ENCODE peak calls at places on chromosomes 7 and 10, in ten cellular contexts. Z, U, H, D, G, X, Y, E, I and F are unnamed samples.

GRCh38 chr10:100899181-100899580 is 13.6 kb upstream of the SLF2 start:
- DNase-seq in H (no peak), X (no peak), E (no peak), U (no peak), Z (no peak), Y (no peak), G (no peak), D (no peak), I (no peak), F (no peak)

GRCh38 chr7:96747413-96747940 is 37.8 kb upstream of the SEM1 start:
- DNase-seq in X (no peak), Y (no peak), D (no peak), E (no peak), Z (no peak), I (no peak), H (peak), U (no peak), G (no peak), F (no peak)

GRCh38 chr10:14585287-14586193 is 189.2 kb downstream of the FAM107B start:
- DNase-seq in I (no peak), D (no peak), X (no peak), Y (no peak), G (no peak), H (no peak), U (no peak), E (no peak), Z (no peak), F (no peak)

GRCh38 chr7:408651-409343 is 110.8 kb downstream of the PDGFA start:
- DNase-seq in I (no peak), D (no peak), E (no peak), H (no peak), Y (no peak), U (no peak), X (no peak), Z (no peak), G (no peak), F (no peak)

GRCh38 chr10:58723977-58724376 is 211.3 kb downstream of the BICC1 start:
- DNase-seq in G (no peak), D (no peak), I (no peak), Z (peak), U (no peak), X (no peak), E (no peak), Y (no peak), H (no peak), F (no peak)

GRCh38 chr7:116269466-116269865 is 59.1 kb downstream of the TES start:
- DNase-seq in G (no peak), U (no peak), I (no peak), Z (no peak), X (no peak), Y (no peak), H (no peak), E (no peak), D (no peak), F (no peak)

GRCh38 chr7:99106869-99107268 is 37.0 kb downstream of the SMURF1 start:
- DNase-seq in Y (no peak), U (no peak), E (no peak), I (no peak), G (no peak), D (no peak), Z (no peak), X (no peak), H (no peak), F (no peak)

GRCh38 chr7:104584620-104585019 is 256.2 kb downstream of the LHFPL3 start:
- DNase-seq in H (no peak), X (no peak), Y (no peak), E (no peak), D (no peak), G (no peak), Z (no peak), I (no peak), U (no peak), F (no peak)

GRCh38 chr7:130365511-130366441 is 14.5 kb upstream of the CPA1 start:
- DNase-seq in Y (no peak), H (no peak), X (peak), G (no peak), U (no peak), D (no peak), Z (peak), I (no peak), E (peak), F (peak)

GRCh38 chr10:8913720-8914119 is 859.2 kb downstream of the GATA3 start:
- DNase-seq in I (no peak), E (no peak), U (no peak), Y (no peak), D (no peak), Z (no peak), X (no peak), H (no peak), G (no peak), F (no peak)

GRCh38 chr10:77798940-77799339 is 127.6 kb downstream of the DLG5 start:
- DNase-seq in X (no peak), U (no peak), G (no peak), H (no peak), D (no peak), E (no peak), Z (no peak), Y (no peak), I (no peak), F (no peak)

GRCh38 chr7:84277628-84278224 is 83.1 kb upstream of the SEMA3A start:
- DNase-seq in I (no peak), Z (no peak), Y (no peak), E (no peak), U (no peak), X (no peak), G (no peak), D (no peak), H (no peak), F (no peak)

GRCh38 chr7:149196151-149196704 is 882 bp downstream of the ZNF282 start:
- DNase-seq in G (no peak), E (no peak), D (peak), X (no peak), Z (peak), Y (no peak), U (no peak), I (no peak), H (no peak), F (no peak)

GRCh38 chr7:24340727-24341126 is 56.7 kb downstream of the NPY start:
- DNase-seq in Z (no peak), I (no peak), D (no peak), H (no peak), U (no peak), G (no peak), X (no peak), E (no peak), Y (no peak), F (no peak)

GRCh38 chr7:21099432-21099831 is 312.7 kb upstream of the SP8 start:
- DNase-seq in I (no peak), E (no peak), U (no peak), X (no peak), D (no peak), Y (no peak), Z (no peak), H (no peak), G (no peak), F (no peak)

GRCh38 chr7:28812641-28813040 is 145.5 kb downstream of the TRIL start:
- DNase-seq in H (peak), D (no peak), I (no peak), X (no peak), Z (no peak), G (no peak), U (no peak), E (no peak), Y (no peak), F (no peak)

GRCh38 chr7:124791426-124791825 is 25.8 kb upstream of the GPR37 start:
- DNase-seq in U (no peak), G (no peak), I (no peak), Z (no peak), Y (no peak), X (no peak), D (no peak), H (no peak), E (no peak), F (no peak)

GRCh38 chr7:140209866-140210609 is 33.3 kb upstream of the KDM7A start:
- DNase-seq in G (no peak), H (no peak), Z (no peak), X (no peak), D (peak), I (no peak), U (no peak), Y (no peak), E (no peak), F (no peak)

GRCh38 chr10:89662596-89662995 is 17.6 kb upstream of the PANK1 start:
- DNase-seq in D (no peak), G (no peak), I (no peak), Z (no peak), X (no peak), H (no peak), Y (no peak), E (no peak), U (no peak), F (no peak)

DNA sequence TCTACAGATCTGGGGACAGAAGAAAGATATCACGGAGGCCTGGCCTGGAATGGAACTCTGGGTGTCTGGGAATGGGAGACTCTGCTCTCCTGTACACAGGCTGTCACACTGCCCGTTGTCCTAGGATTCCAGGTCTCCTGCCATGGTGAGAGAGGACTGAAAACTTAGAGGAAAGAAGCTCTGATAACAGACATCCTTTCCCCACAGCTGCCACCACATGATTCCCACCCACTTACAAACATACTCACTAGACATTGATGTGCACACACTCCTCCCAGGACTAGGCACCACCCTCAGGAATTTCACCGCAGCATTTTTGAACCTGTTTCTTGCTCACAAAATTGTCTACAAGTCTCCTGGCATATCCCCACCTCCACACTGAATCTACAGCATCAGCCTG is 5.7 kb downstream of the ZNF92 start:
- DNase-seq in Y (no peak), E (no peak), D (no peak), X (no peak), G (no peak), H (no peak), Z (peak), U (no peak), I (no peak), F (no peak)
- H3K4me3 ChIP-seq in Y (no peak), E (no peak), D (no peak), X (no peak), G (no peak), H (no peak), Z (no peak), U (no peak), I (no peak), F (no peak)

GRCh38 chr7:30931927-30932540 is 20.4 kb downstream of the AQP1 start:
- DNase-seq in E (no peak), H (no peak), Z (no peak), I (no peak), G (no peak), U (no peak), D (peak), X (no peak), Y (no peak), F (peak)

GRCh38 chr7:30932562-30932961 is 20.9 kb downstream of the AQP1 start:
- DNase-seq in I (no peak), D (peak), Z (no peak), U (no peak), G (no peak), H (no peak), X (no peak), E (no peak), Y (no peak), F (peak)

GRCh38 chr7:30934732-30935568 is 23.3 kb downstream of the AQP1 start:
- DNase-seq in H (no peak), G (no peak), Y (no peak), E (no peak), X (no peak), D (peak), Z (no peak), U (no peak), I (no peak), F (no peak)

GRCh38 chr7:30934225-30934624 is 22.6 kb downstream of the AQP1 start:
- DNase-seq in U (no peak), D (no peak), Y (no peak), I (no peak), G (no peak), H (no peak), E (no peak), Z (no peak), X (no peak), F (no peak)

DNA sequence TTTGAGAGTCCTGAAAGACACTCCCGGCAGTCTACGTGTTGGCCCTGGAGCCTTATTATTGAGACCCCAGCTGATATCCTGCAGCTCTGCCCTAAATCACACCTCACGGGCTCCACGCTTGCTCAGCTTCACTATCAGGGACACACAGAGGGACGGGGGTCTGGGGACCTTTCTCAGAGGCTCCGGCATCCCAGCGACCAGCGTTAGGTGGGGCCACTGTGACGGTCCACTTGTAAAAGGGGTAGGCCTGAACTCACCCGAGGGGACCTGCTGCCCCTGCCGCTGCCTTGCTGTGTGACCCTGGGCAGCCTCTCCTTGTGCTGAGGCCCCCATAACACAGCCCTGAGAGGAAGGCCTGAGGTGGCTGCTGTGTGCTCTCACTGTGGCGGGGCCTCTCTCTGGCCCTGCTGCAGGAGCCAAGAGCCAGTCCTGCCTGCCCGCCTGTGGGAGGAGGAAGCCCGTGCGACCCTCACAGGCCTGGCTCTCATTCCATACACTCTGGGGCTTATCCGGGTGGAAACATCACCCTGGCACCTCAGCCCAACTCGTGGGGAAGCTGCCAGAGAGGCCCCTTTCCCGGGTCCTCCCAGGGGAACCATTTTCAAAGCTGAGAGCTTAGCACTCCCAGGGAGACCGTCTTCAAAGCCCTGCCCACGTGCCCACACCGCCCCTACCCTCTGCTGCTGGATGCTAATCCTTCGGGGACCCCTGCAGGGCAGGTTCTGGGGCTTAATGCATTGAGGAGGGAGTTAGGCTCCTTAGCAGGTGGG is 21.7 kb downstream of the AQP1 start:
- DNase-seq in Y (no peak), I (no peak), E (no peak), Z (no peak), D (peak), H (no peak), X (no peak), G (no peak), U (no peak), F (peak)
- H3K4me3 ChIP-seq in Y (no peak), I (no peak), E (no peak), Z (no peak), D (no peak), H (no peak), X (no peak), G (no peak), U (no peak), F (no peak)

GRCh38 chr7:87129332-87129731 is 22.9 kb upstream of the DMTF1 start:
- DNase-seq in I (no peak), G (no peak), X (no peak), E (no peak), U (no peak), Z (no peak), H (no peak), D (no peak), Y (no peak), F (no peak)
- H3K4me3 ChIP-seq in I (no peak), G (no peak), X (no peak), E (no peak), U (no peak), Z (no peak), H (no peak), D (no peak), Y (no peak), F (no peak)

GRCh38 chr10:102870221-102870620 is 951 bp downstream of the AS3MT start:
- DNase-seq in D (no peak), H (no peak), E (no peak), Y (no peak), G (no peak), Z (no peak), U (no peak), X (no peak), I (no peak), F (no peak)
- H3K4me3 ChIP-seq in D (no peak), H (no peak), E (peak), Y (peak), G (no peak), Z (no peak), U (no peak), X (no peak), I (no peak), F (no peak)

GRCh38 chr7:1532456-1533254 is 2.2 kb downstream of the MAFK start:
- DNase-seq in U (peak), X (peak), I (peak), D (peak), Y (peak), Z (peak), G (peak), E (peak), H (peak), F (peak)
- H3K4me3 ChIP-seq in U (peak), X (peak), I (peak), D (peak), Y (peak), Z (peak), G (peak), E (peak), H (peak), F (peak)

DNA sequence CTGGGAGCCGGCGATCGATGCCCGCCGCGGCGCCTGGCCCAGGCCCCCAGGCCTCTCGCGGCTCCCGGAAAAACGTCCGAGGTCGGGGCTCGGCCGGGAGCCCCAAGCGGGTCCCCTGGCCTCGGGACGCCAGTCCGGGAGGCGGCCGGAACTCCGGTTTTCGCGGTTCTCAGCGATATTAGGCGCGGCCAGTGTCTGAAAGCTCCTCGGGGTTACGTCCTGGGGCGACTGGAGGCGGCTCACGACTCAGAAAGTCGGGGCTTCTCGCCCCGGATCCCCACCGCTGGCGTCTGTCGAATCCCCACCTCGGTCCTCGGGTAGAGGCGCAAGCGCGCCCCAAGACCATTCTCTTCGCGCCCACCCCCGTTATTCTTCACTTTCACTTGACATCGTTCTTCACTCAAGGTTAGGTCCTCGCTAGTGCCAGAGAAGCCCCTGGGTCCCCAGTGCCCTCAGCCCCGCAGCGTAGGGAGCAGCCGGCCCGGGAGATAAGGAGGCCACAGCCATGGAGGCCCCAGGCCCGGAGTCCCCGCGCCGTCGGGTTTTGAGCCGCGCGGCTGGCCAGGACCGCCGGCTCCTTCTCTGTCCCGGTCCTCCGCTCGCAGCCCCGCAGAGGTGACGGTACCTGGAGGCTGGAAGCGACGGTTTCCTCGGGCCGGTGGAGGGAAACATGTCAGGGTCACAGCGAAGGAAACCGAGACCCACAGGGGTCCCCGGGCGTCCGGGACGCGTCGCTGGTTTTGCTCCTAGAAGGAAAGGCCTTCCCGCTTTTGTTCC is 35.2 kb upstream of the EBLN1 start:
- DNase-seq in U (no peak), I (no peak), Z (no peak), G (no peak), D (peak), E (peak), X (no peak), Y (peak), H (no peak), F (peak)
- H3K4me3 ChIP-seq in U (peak), I (peak), Z (peak), G (peak), D (peak), E (peak), X (peak), Y (peak), H (no peak), F (peak)

DNA sequence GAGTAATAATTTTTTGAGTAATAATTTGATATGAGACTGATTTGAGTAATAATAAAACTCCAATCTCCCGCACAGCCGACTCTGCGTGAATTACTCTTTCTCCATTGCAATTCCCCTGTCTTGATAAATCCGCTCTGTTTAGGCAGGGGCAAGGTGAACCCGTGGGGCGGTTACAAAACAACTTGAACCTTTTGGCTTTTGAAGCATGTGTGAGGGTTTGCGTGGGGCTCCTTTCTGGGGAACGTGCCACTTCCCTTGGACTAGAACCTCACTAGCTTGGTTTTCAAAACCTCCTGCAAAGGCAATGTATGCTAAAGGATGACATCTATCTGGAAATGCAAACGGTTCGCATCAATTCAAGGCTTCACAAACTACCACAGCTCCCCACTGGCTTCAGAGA is 1.5 kb downstream of the CRPPA start:
- DNase-seq in G (no peak), U (no peak), X (no peak), Y (no peak), Z (no peak), H (no peak), D (no peak), E (no peak), I (no peak), F (no peak)
- H3K4me3 ChIP-seq in G (peak), U (peak), X (no peak), Y (no peak), Z (no peak), H (no peak), D (peak), E (peak), I (peak), F (no peak)

GRCh38 chr7:30070052-30070451 is 41.8 kb downstream of the PLEKHA8 start:
- DNase-seq in X (no peak), U (no peak), H (no peak), Z (no peak), Y (no peak), G (no peak), I (no peak), E (no peak), D (no peak), F (no peak)

GRCh38 chr7:30079880-30080279 is 51.7 kb downstream of the PLEKHA8 start:
- DNase-seq in D (no peak), Y (no peak), U (no peak), E (no peak), I (no peak), Z (no peak), G (no peak), X (no peak), H (no peak), F (no peak)

GRCh38 chr7:30076411-30076810 is 48.2 kb downstream of the PLEKHA8 start:
- DNase-seq in G (no peak), E (no peak), Y (no peak), H (no peak), I (no peak), Z (no peak), X (no peak), D (no peak), U (no peak), F (no peak)

GRCh38 chr7:30069096-30069867 is 41.1 kb downstream of the PLEKHA8 start:
- DNase-seq in H (no peak), U (no peak), I (no peak), G (no peak), Z (no peak), X (no peak), E (no peak), D (no peak), Y (no peak), F (no peak)

DNA sequence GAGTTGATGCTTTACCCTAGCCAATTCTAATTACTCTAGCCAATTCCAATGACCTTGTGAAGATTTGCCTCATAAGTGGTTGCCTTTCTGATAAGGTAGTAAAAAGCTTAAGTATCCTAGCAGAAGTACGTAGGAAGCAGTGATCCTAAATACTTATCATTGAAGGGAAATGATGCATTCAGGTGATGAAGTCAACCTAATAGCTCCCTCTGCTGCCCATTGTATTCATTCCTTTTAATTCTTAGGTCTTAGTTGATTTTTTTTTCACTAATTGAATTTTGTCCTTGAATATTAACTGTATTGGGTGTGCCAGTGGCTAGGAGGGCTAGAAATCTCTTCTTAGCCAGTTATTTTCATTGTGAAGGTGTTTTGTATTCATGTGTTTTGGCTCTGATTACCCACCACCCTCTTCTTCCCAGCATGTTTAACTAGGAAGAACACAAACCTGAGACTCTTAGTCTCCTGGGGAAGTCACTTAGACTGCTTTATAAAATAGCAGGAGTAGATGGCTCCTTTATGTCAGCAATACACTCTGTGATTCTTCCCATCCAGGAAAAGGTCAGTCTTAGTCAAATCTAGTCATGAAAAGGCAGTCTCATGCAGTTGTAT is 46.3 kb downstream of the PLEKHA8 start:
- DNase-seq in U (peak), G (no peak), D (no peak), Z (peak), H (peak), I (no peak), X (no peak), Y (no peak), E (no peak), F (no peak)
- H3K4me3 ChIP-seq in U (no peak), G (no peak), D (no peak), Z (no peak), H (no peak), I (no peak), X (no peak), Y (no peak), E (no peak), F (no peak)